ENCODE peak calls at places on chromosomes 2 and 18, in five cellular contexts. One of them, this sample, is unnamed.
A peak's percentile ranks its signal among the peaks of the same experiment; 100 is the strongest.

GRCh38 chr18:52343138-52343537 is 3.1 kb downstream of the DCC start:
- DNase-seq in suprapubic skin: no peak
- DNase-seq in BJ: no peak
- DNase-seq in GM06990: no peak
- DNase-seq in colonic mucosa: no peak
- DNase-seq in this sample: peak; percentile 25

GRCh38 chr2:77839102-77839501 is 316.9 kb upstream of the LRRTM4 start:
- DNase-seq in suprapubic skin: no peak
- DNase-seq in BJ: no peak
- DNase-seq in GM06990: no peak
- DNase-seq in colonic mucosa: no peak
- DNase-seq in this sample: no peak

GRCh38 chr2:235483313-235483712 is 10.5 kb upstream of the AGAP1 start:
- DNase-seq in suprapubic skin: no peak
- DNase-seq in BJ: no peak
- DNase-seq in GM06990: no peak
- DNase-seq in colonic mucosa: no peak
- DNase-seq in this sample: no peak

GRCh38 chr2:238425979-238426567 is 654 bp upstream of the ASB1 start:
- DNase-seq in suprapubic skin: no peak
- DNase-seq in BJ: no peak
- DNase-seq in GM06990: peak; percentile 36
- DNase-seq in colonic mucosa: no peak
- DNase-seq in this sample: peak; percentile 37

GRCh38 chr2:75466708-75467311 is 93.9 kb downstream of the EVA1A start:
- DNase-seq in suprapubic skin: no peak
- DNase-seq in BJ: no peak
- DNase-seq in GM06990: peak; percentile 15
- DNase-seq in colonic mucosa: peak; percentile 32
- DNase-seq in this sample: peak; percentile 63

GRCh38 chr2:158966321-158966720 is 2.1 kb upstream of the TANC1 start:
- DNase-seq in suprapubic skin: no peak
- DNase-seq in BJ: no peak
- DNase-seq in GM06990: no peak
- DNase-seq in colonic mucosa: no peak
- DNase-seq in this sample: no peak

GRCh38 chr2:228065686-228066085 is 115.8 kb downstream of the SPHKAP start:
- DNase-seq in suprapubic skin: no peak
- DNase-seq in BJ: no peak
- DNase-seq in GM06990: no peak
- DNase-seq in colonic mucosa: no peak
- DNase-seq in this sample: no peak

GRCh38 chr2:20666364-20667150 is at the start of gene GDF7:
- DNase-seq in suprapubic skin: no peak
- DNase-seq in BJ: no peak
- DNase-seq in GM06990: no peak
- DNase-seq in colonic mucosa: peak; percentile 59
- DNase-seq in this sample: no peak

GRCh38 chr2:641501-642430 is 35.4 kb downstream of the TMEM18 start:
- DNase-seq in suprapubic skin: peak; percentile 41
- DNase-seq in BJ: no peak
- DNase-seq in GM06990: no peak
- DNase-seq in colonic mucosa: no peak
- DNase-seq in this sample: no peak

GRCh38 chr2:199459286-199460100 is 1.8 kb upstream of the SATB2 start:
- DNase-seq in suprapubic skin: peak; percentile 92
- DNase-seq in BJ: peak; percentile 75
- DNase-seq in GM06990: peak; percentile 78
- DNase-seq in colonic mucosa: peak; percentile 88
- DNase-seq in this sample: peak; percentile 97

GRCh38 chr2:221285156-221285555 is 286.9 kb downstream of the EPHA4 start:
- DNase-seq in suprapubic skin: no peak
- DNase-seq in BJ: peak; percentile 4
- DNase-seq in GM06990: no peak
- DNase-seq in colonic mucosa: no peak
- DNase-seq in this sample: no peak

GRCh38 chr2:176562359-176563043 is 293.3 kb downstream of the MTX2 start:
- DNase-seq in suprapubic skin: no peak
- DNase-seq in BJ: no peak
- DNase-seq in GM06990: no peak
- DNase-seq in colonic mucosa: no peak
- DNase-seq in this sample: no peak

GRCh38 chr2:240377366-240377765 is 58.1 kb upstream of the GPC1 start:
- DNase-seq in suprapubic skin: no peak
- DNase-seq in BJ: no peak
- DNase-seq in GM06990: no peak
- DNase-seq in colonic mucosa: no peak
- DNase-seq in this sample: no peak

GRCh38 chr2:96642564-96643350 is at the start of gene FER1L5:
- DNase-seq in suprapubic skin: no peak
- DNase-seq in BJ: no peak
- DNase-seq in GM06990: no peak
- DNase-seq in colonic mucosa: no peak
- DNase-seq in this sample: peak; percentile 37

GRCh38 chr18:46641917-46642316 is 15.1 kb downstream of the LOXHD1 start:
- DNase-seq in suprapubic skin: no peak
- DNase-seq in BJ: no peak
- DNase-seq in GM06990: no peak
- DNase-seq in colonic mucosa: no peak
- DNase-seq in this sample: no peak

DNA sequence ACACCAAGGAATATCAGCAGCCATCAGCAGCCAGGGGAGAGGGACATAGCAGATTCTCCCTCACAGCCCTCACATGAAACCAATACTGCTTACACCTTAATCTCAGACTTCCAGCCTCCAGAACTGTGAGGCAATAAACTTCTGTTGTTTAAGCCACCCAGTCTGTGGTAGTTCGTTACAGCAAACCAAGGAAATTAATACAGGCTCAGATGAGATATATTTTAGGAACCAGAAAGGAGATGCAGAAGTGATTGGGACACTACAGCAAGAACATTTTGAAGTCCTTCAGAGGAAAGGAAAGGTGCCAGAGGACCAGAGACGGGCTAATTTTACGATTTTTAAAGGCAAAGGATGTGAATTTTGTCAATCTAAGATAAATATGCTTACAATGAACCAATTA is 60.6 kb downstream of the IKZF2 start:
- DNase-seq in suprapubic skin: no peak
- DNase-seq in BJ: no peak
- DNase-seq in GM06990: no peak
- DNase-seq in colonic mucosa: no peak
- DNase-seq in this sample: no peak
- TF ChIP-seq CTCF in suprapubic skin: no peak
- TF ChIP-seq CTCF in BJ: no peak
- TF ChIP-seq CTCF in GM06990: no peak
- TF ChIP-seq CTCF in colonic mucosa: no peak
- TF ChIP-seq CTCF in this sample: no peak

GRCh38 chr2:100278986-100279385 is 43.3 kb downstream of the LONRF2 start:
- DNase-seq in suprapubic skin: no peak
- DNase-seq in BJ: no peak
- DNase-seq in GM06990: no peak
- DNase-seq in colonic mucosa: no peak
- DNase-seq in this sample: no peak
- H3K4me3 ChIP-seq in suprapubic skin: no peak overlapping the region
- H3K4me3 ChIP-seq in BJ: no peak overlapping the region
- H3K4me3 ChIP-seq in GM06990: no peak overlapping the region
- H3K4me3 ChIP-seq in colonic mucosa: no peak overlapping the region
- H3K4me3 ChIP-seq in this sample: no peak overlapping the region

DNA sequence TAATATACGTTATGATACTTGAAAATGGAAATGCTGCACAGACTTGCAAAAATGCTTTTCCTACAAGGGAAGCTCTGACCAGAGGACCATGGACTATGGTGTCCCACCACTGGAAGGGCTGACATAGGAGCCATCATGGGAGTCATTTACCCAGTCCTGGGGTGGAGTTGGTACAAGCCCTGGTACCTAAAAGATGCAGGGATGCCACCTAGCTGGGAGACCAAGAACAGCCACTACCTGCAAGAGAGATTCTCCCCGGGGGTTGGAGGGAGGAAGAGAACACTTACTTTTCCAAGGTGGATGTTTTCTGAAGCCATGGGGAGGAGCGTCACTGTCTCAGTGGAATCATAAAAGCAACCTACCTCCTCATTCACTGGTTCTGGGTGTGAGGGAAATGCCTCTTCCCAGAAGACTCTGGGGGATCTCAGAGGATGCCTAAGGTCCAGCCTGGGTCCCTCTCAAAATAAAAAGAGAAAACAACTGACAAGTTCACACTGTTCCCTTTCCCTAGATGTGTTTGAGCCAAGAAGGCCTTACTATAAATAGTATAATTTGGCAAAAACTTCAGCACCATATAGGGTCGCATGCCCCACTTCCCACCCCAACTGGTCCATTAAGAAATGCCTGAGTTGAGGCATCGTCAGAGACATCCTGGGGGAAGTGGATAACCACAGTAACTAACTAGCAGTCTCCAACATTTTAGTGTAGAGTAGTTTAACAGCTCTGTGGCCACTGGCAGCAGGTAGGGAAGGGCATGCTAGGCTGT is 39.9 kb downstream of the REEP1 start:
- DNase-seq in suprapubic skin: peak; percentile 37
- DNase-seq in BJ: no peak
- DNase-seq in GM06990: no peak
- DNase-seq in colonic mucosa: peak; percentile 39
- DNase-seq in this sample: no peak
- TF ChIP-seq CTCF in suprapubic skin: no peak
- TF ChIP-seq CTCF in BJ: peak; percentile 15
- TF ChIP-seq CTCF in GM06990: peak; percentile 57
- TF ChIP-seq CTCF in colonic mucosa: no peak
- TF ChIP-seq CTCF in this sample: peak; percentile 4

GRCh38 chr18:36628435-36629094 is 200.2 kb downstream of the TPGS2 start:
- DNase-seq in suprapubic skin: no peak
- DNase-seq in BJ: peak; percentile 81
- DNase-seq in GM06990: no peak
- DNase-seq in colonic mucosa: no peak
- DNase-seq in this sample: peak; percentile 66
- H3K4me3 ChIP-seq in suprapubic skin: no peak overlapping the region
- H3K4me3 ChIP-seq in BJ: no peak overlapping the region
- H3K4me3 ChIP-seq in GM06990: no peak overlapping the region
- H3K4me3 ChIP-seq in colonic mucosa: no peak overlapping the region
- H3K4me3 ChIP-seq in this sample: no peak overlapping the region

GRCh38 chr2:133644850-133645249 is 76.6 kb upstream of the NCKAP5 start:
- DNase-seq in suprapubic skin: no peak
- DNase-seq in BJ: no peak
- DNase-seq in GM06990: no peak
- DNase-seq in colonic mucosa: no peak
- DNase-seq in this sample: no peak
- TF ChIP-seq CTCF in suprapubic skin: no peak
- TF ChIP-seq CTCF in BJ: no peak
- TF ChIP-seq CTCF in GM06990: no peak
- TF ChIP-seq CTCF in colonic mucosa: no peak
- TF ChIP-seq CTCF in this sample: no peak

GRCh38 chr2:47354817-47355653 is 47.9 kb upstream of the MSH2 start:
- DNase-seq in suprapubic skin: no peak
- DNase-seq in BJ: no peak
- DNase-seq in GM06990: no peak
- DNase-seq in colonic mucosa: no peak
- DNase-seq in this sample: no peak
- H3K4me3 ChIP-seq in suprapubic skin: no peak overlapping the region
- H3K4me3 ChIP-seq in BJ: no peak overlapping the region
- H3K4me3 ChIP-seq in GM06990: no peak overlapping the region
- H3K4me3 ChIP-seq in colonic mucosa: no peak overlapping the region
- H3K4me3 ChIP-seq in this sample: no peak overlapping the region

GRCh38 chr2:37324536-37324785 is 172 bp downstream of the PRKD3 start:
- DNase-seq in suprapubic skin: peak; percentile 89
- DNase-seq in BJ: no peak
- DNase-seq in GM06990: no peak
- DNase-seq in colonic mucosa: no peak
- DNase-seq in this sample: no peak
- TF ChIP-seq CTCF in suprapubic skin: no peak
- TF ChIP-seq CTCF in BJ: no peak
- TF ChIP-seq CTCF in GM06990: no peak
- TF ChIP-seq CTCF in colonic mucosa: no peak
- TF ChIP-seq CTCF in this sample: no peak

GRCh38 chr2:10132043-10132575 is 9.6 kb downstream of the RRM2 start:
- DNase-seq in suprapubic skin: peak; percentile 40
- DNase-seq in BJ: no peak
- DNase-seq in GM06990: no peak
- DNase-seq in colonic mucosa: no peak
- DNase-seq in this sample: no peak

GRCh38 chr2:10128420-10128819 is 5.9 kb downstream of the RRM2 start:
- DNase-seq in suprapubic skin: no peak
- DNase-seq in BJ: no peak
- DNase-seq in GM06990: no peak
- DNase-seq in colonic mucosa: no peak
- DNase-seq in this sample: no peak

GRCh38 chr2:10132596-10132995 is 10.1 kb downstream of the RRM2 start:
- DNase-seq in suprapubic skin: peak; percentile 53
- DNase-seq in BJ: no peak
- DNase-seq in GM06990: no peak
- DNase-seq in colonic mucosa: no peak
- DNase-seq in this sample: no peak

GRCh38 chr2:10126627-10127026 is 4.1 kb downstream of the RRM2 start:
- DNase-seq in suprapubic skin: peak; percentile 3
- DNase-seq in BJ: no peak
- DNase-seq in GM06990: no peak
- DNase-seq in colonic mucosa: no peak
- DNase-seq in this sample: peak; percentile 51

DNA sequence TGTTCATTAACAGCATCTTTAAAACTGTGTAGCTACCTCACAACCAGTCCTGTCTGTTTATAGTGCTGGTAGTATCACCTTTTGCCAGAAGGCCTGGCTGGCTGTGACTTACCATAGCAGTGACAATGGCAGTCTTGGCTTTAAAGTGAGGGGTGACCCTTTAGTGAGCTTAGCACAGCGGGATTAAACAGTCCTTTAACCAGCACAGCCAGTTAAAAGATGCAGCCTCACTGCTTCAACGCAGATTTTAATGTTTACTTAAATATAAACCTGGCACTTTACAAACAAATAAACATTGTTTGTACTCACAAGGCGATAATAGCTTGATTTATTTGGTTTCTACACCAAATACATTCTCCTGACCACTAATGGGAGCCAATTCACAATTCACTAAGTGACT is 7.0 kb downstream of the RRM2 start:
- DNase-seq in suprapubic skin: no peak
- DNase-seq in BJ: no peak
- DNase-seq in GM06990: no peak
- DNase-seq in colonic mucosa: no peak
- DNase-seq in this sample: no peak
- H3K4me3 ChIP-seq in suprapubic skin: no peak overlapping the region
- H3K4me3 ChIP-seq in BJ: no peak overlapping the region
- H3K4me3 ChIP-seq in GM06990: no peak overlapping the region
- H3K4me3 ChIP-seq in colonic mucosa: no peak overlapping the region
- H3K4me3 ChIP-seq in this sample: no peak overlapping the region

GRCh38 chr2:42722328-42723190 is 41.4 kb downstream of the OXER1 start:
- DNase-seq in suprapubic skin: no peak
- DNase-seq in BJ: peak; percentile 66
- DNase-seq in GM06990: peak; percentile 66
- DNase-seq in colonic mucosa: peak; percentile 30
- DNase-seq in this sample: peak; percentile 70
- TF ChIP-seq CTCF in suprapubic skin: no peak
- TF ChIP-seq CTCF in BJ: no peak
- TF ChIP-seq CTCF in GM06990: no peak
- TF ChIP-seq CTCF in colonic mucosa: no peak
- TF ChIP-seq CTCF in this sample: no peak

This sample was measured in foreskin fibroblast.